ENCODE peak calls at places on chromosomes 12 and 14, in nine cellular contexts. M is A172; V is tibial nerve; F is stimulated activated CD4-positive, alpha-beta T cell treated with anti-CD3 and anti-CD28 coated beads, Interleukin-15, amount 100 ng/mL, for 1 hour; C is T follicular helper cell; Z is activated naive CD8-positive, alpha-beta T cell treated with anti-CD3 and anti-CD28 coated beads, Interleukin-2, amount 50 U/mL, for 24 hours; N is activated CD8-positive, alpha-beta memory T cell treated with anti-CD3 and anti-CD28 coated beads for 24 hours; O is SHP77; D is uterus. Y is an unnamed sample.

GRCh38 chr14:100609941-100610391 is 22.7 kb upstream of the BEGAIN start:
- DNase-seq in V (no peak), M (no peak), N (no peak), O (no peak), C (no peak), F (no peak), Z (no peak), D (no peak), Y (no peak)

GRCh38 chr14:33909380-33910084 is 41.3 kb downstream of the EGLN3 start:
- DNase-seq in D (no peak), F (no peak), O (no peak), Z (no peak), M (no peak), N (no peak), V (no peak), C (no peak), Y (no peak)

GRCh38 chr12:58026892-58027891 is 85.8 kb downstream of the ATP23 start:
- DNase-seq in V (no peak), C (no peak), N (no peak), F (no peak), M (no peak), Z (no peak), O (no peak), D (no peak), Y (no peak)

GRCh38 chr12:66035289-66035961 is 95.1 kb downstream of the LLPH start:
- DNase-seq in N (no peak), Z (no peak), O (no peak), C (no peak), M (peak; percentile 64), D (no peak), F (no peak), V (no peak), Y (peak; percentile 64)

GRCh38 chr12:93783827-93784226 is 106.7 kb downstream of the CRADD start:
- DNase-seq in M (no peak), Z (peak; percentile 51), N (no peak), O (no peak), F (no peak), C (peak; percentile 7), D (no peak), V (no peak), Y (no peak)

GRCh38 chr14:50001999-50002925 is 109.4 kb downstream of the ARF6 start:
- DNase-seq in Z (peak; percentile 69), M (no peak), O (no peak), C (peak; percentile 33), F (no peak), V (no peak), N (peak; percentile 84), D (no peak), Y (no peak)

GRCh38 chr12:116183741-116184141 is 93.8 kb downstream of the MED13L start:
- DNase-seq in M (no peak), O (no peak), N (no peak), F (no peak), C (no peak), D (no peak), Z (no peak), V (no peak), Y (no peak)

GRCh38 chr12:16112626-16113560 is 164.6 kb downstream of the SLC15A5 start:
- DNase-seq in M (no peak), D (no peak), V (no peak), Z (no peak), N (no peak), C (no peak), F (no peak), O (no peak), Y (no peak)

GRCh38 chr12:52494100-52494499 is 1.0 kb upstream of the KRT6A start:
- DNase-seq in D (no peak), C (no peak), O (no peak), N (no peak), M (no peak), F (no peak), Z (no peak), V (no peak), Y (no peak)

GRCh38 chr12:11943919-11944318 is 126.8 kb upstream of the BCL2L14 start:
- DNase-seq in V (no peak), O (no peak), D (no peak), Z (no peak), N (no peak), F (no peak), C (no peak), M (no peak), Y (no peak)

GRCh38 chr14:73241481-73242165 is 4.3 kb downstream of the PAPLN start:
- DNase-seq in N (no peak), V (no peak), O (no peak), Z (no peak), D (no peak), C (no peak), F (no peak), M (peak; percentile 55), Y (no peak)

GRCh38 chr12:60421741-60422140 is 825.9 kb downstream of the SLC16A7 start:
- DNase-seq in M (no peak), C (no peak), O (no peak), F (no peak), N (no peak), Z (no peak), D (no peak), V (no peak), Y (no peak)

GRCh38 chr12:115761784-115762183 is 515.7 kb downstream of the MED13L start:
- DNase-seq in M (no peak), C (no peak), O (no peak), D (no peak), N (no peak), V (no peak), Z (no peak), F (no peak), Y (no peak)

GRCh38 chr14:54709867-54710266 is 142.9 kb downstream of the SAMD4A start:
- DNase-seq in Z (no peak), C (no peak), D (no peak), V (no peak), M (no peak), O (no peak), F (no peak), N (no peak), Y (no peak)

GRCh38 chr12:76247026-76247688 is 101.1 kb downstream of the BBS10 start:
- DNase-seq in C (no peak), N (no peak), O (no peak), Z (no peak), D (no peak), F (no peak), M (no peak), V (peak; percentile 36), Y (no peak)

GRCh38 chr12:98406378-98406777 is 109.0 kb upstream of the TMPO start:
- DNase-seq in D (no peak), M (no peak), V (no peak), Z (no peak), F (no peak), C (no peak), N (no peak), O (no peak), Y (no peak)

GRCh38 chr12:87202189-87202588 is 827.0 kb downstream of the C12orf50 start:
- DNase-seq in D (no peak), O (no peak), C (no peak), Z (no peak), V (no peak), N (no peak), M (no peak), F (no peak), Y (no peak)

GRCh38 chr12:87982208-87982607 is 47.0 kb downstream of the C12orf50 start:
- DNase-seq in M (no peak), D (no peak), F (no peak), Z (no peak), V (no peak), N (no peak), O (no peak), C (no peak), Y (no peak)

GRCh38 chr12:52209321-52209720 is 17.5 kb upstream of the KRT80 start:
- DNase-seq in M (peak; percentile 34), V (peak; percentile 1), Z (no peak), D (peak; percentile 11), N (no peak), O (no peak), F (no peak), C (no peak), Y (no peak)

Y was measured in HT1080.